ENCODE peak calls at places on chromosomes 7 and 10, in four cellular contexts. F is anterior cingulate cortex, L is KBM-7, Y is retina. R is an unnamed sample.

GRCh38 chr10:71258046-71258445 is 45.7 kb downstream of the UNC5B start:
- DNase-seq in Y (no peak), L (no peak), F (no peak), R (no peak)

GRCh38 chr10:119449760-119450461 is 92.6 kb downstream of the RGS10 start:
- DNase-seq in L (no peak), F (no peak), Y (no peak), R (no peak)

GRCh38 chr10:58280485-58280884 is 11.5 kb downstream of the CISD1 start:
- DNase-seq in Y (no peak), L (no peak), F (no peak), R (no peak)

GRCh38 chr10:43347997-43348396 is 23.4 kb upstream of the FXYD4 start:
- DNase-seq in F (no peak), L (no peak), Y (no peak), R (no peak)

GRCh38 chr10:100020161-100020882 is 10.6 kb upstream of the DNMBP start:
- DNase-seq in F (no peak), Y (no peak), L (no peak), R (no peak)

GRCh38 chr7:158272091-158272490 is 315.5 kb downstream of the PTPRN2 start:
- DNase-seq in Y (no peak), L (no peak), F (no peak), R (no peak)

GRCh38 chr7:149869867-149870266 is 3.9 kb upstream of the ATP6V0E2 start:
- DNase-seq in F (no peak), Y (no peak), L (peak; percentile 69), R (no peak)

GRCh38 chr10:103042908-103043307 is 124.8 kb downstream of the CNNM2 start:
- DNase-seq in F (no peak), L (no peak), Y (no peak), R (no peak)

GRCh38 chr7:141659501-141659900 is 42.5 kb downstream of the DENND11 start:
- DNase-seq in L (no peak), F (no peak), Y (no peak), R (no peak)

GRCh38 chr7:45187946-45188411 is 30.4 kb downstream of the RAMP3 start:
- DNase-seq in Y (no peak), L (no peak), F (no peak), R (no peak)

GRCh38 chr7:20329389-20330175 is 1.1 kb upstream of the ITGB8 start:
- DNase-seq in F (peak; percentile 58), L (peak; percentile 69), Y (peak; percentile 88), R (peak; percentile 31)

GRCh38 chr7:1716263-1717094 is 46.4 kb downstream of the ELFN1 start:
- DNase-seq in L (peak; percentile 8), F (no peak), Y (peak; percentile 66), R (no peak)

GRCh38 chr7:66741706-66742053 is 1.1 kb downstream of the RABGEF1 start:
- DNase-seq in Y (no peak), L (no peak), F (no peak), R (no peak)

GRCh38 chr7:127995157-127995865 is 35.9 kb downstream of the LRRC4 start:
- DNase-seq in Y (peak; percentile 70), L (no peak), F (no peak), R (no peak)

GRCh38 chr10:125002423-125003145 is 60.7 kb downstream of the ZRANB1 start:
- DNase-seq in L (no peak), F (no peak), Y (no peak), R (no peak)

GRCh38 chr10:132237396-132237795 is 50.6 kb downstream of the DPYSL4 start:
- DNase-seq in F (no peak), Y (no peak), L (no peak), R (no peak)

GRCh38 chr7:51644216-51644615 is 327.6 kb upstream of the COBL start:
- DNase-seq in L (no peak), Y (no peak), F (no peak), R (no peak)

GRCh38 chr7:82444220-82445049 is 858 bp upstream of the CACNA2D1 start:
- DNase-seq in L (no peak), F (peak; percentile 44), Y (peak; percentile 86), R (no peak)

GRCh38 chr7:55246181-55246580 is 119.0 kb upstream of the LANCL2 start:
- DNase-seq in F (no peak), Y (peak; percentile 74), L (no peak), R (no peak)